ENCODE peak calls at places on chromosome 15, in eight cellular contexts. One of them, this sample, is unnamed.
A peak's percentile ranks its signal among the peaks of the same experiment; 100 is the strongest.

GRCh38 chr15:63256433-63256884 is 20.9 kb upstream of the APH1B start:
- DNase-seq in ascending aorta: no peak
- DNase-seq in right lobe of liver: no peak
- DNase-seq in AG04450: no peak
- DNase-seq in K562: peak; percentile 30
- DNase-seq in suprapubic skin: no peak
- DNase-seq in endothelial cell of umbilical vein: peak; percentile 83
- DNase-seq in BE2C: no peak
- DNase-seq in this sample: no peak

GRCh38 chr15:42084465-42085235 is 9.7 kb downstream of the PLA2G4D start:
- DNase-seq in suprapubic skin: no peak
- DNase-seq in endothelial cell of umbilical vein: peak; percentile 64
- DNase-seq in ascending aorta: no peak
- DNase-seq in BE2C: peak; percentile 72
- DNase-seq in right lobe of liver: peak; percentile 69
- DNase-seq in AG04450: peak; percentile 3
- DNase-seq in K562: peak; percentile 80
- DNase-seq in this sample: peak; percentile 39

GRCh38 chr15:23497710-23498111 is 50.7 kb upstream of the GOLGA6L2 start:
- DNase-seq in right lobe of liver: no peak
- DNase-seq in AG04450: no peak
- DNase-seq in suprapubic skin: no peak
- DNase-seq in ascending aorta: no peak
- DNase-seq in BE2C: peak; percentile 6
- DNase-seq in endothelial cell of umbilical vein: no peak
- DNase-seq in K562: peak; percentile 15
- DNase-seq in this sample: peak; percentile 1

GRCh38 chr15:66498501-66499386 is 1.2 kb upstream of the SNAPC5 start:
- DNase-seq in K562: no peak
- DNase-seq in BE2C: no peak
- DNase-seq in suprapubic skin: no peak
- DNase-seq in AG04450: no peak
- DNase-seq in ascending aorta: no peak
- DNase-seq in right lobe of liver: no peak
- DNase-seq in endothelial cell of umbilical vein: peak; percentile 54
- DNase-seq in this sample: peak; percentile 67

GRCh38 chr15:59545573-59545972 is 66.0 kb upstream of the GCNT3 start:
- DNase-seq in endothelial cell of umbilical vein: no peak
- DNase-seq in AG04450: no peak
- DNase-seq in ascending aorta: no peak
- DNase-seq in K562: no peak
- DNase-seq in BE2C: no peak
- DNase-seq in suprapubic skin: no peak
- DNase-seq in right lobe of liver: no peak
- DNase-seq in this sample: no peak

GRCh38 chr15:36177590-36178281 is 401.7 kb upstream of the CDIN1 start:
- DNase-seq in ascending aorta: no peak
- DNase-seq in suprapubic skin: no peak
- DNase-seq in AG04450: no peak
- DNase-seq in endothelial cell of umbilical vein: no peak
- DNase-seq in right lobe of liver: no peak
- DNase-seq in K562: no peak
- DNase-seq in BE2C: no peak
- DNase-seq in this sample: no peak

GRCh38 chr15:40192942-40193341 is 32.1 kb downstream of the BUB1B start:
- DNase-seq in AG04450: no peak
- DNase-seq in ascending aorta: no peak
- DNase-seq in endothelial cell of umbilical vein: peak; percentile 6
- DNase-seq in suprapubic skin: no peak
- DNase-seq in right lobe of liver: no peak
- DNase-seq in K562: no peak
- DNase-seq in BE2C: no peak
- DNase-seq in this sample: no peak

GRCh38 chr15:52790166-52790708 is at the start of gene ONECUT1:
- DNase-seq in suprapubic skin: peak; percentile 56
- DNase-seq in ascending aorta: no peak
- DNase-seq in endothelial cell of umbilical vein: peak; percentile 44
- DNase-seq in AG04450: no peak
- DNase-seq in K562: peak; percentile 88
- DNase-seq in right lobe of liver: peak; percentile 82
- DNase-seq in BE2C: peak; percentile 81
- DNase-seq in this sample: no peak

GRCh38 chr15:51970981-51971352 is 611 bp downstream of the LEO1 start:
- DNase-seq in AG04450: no peak
- DNase-seq in endothelial cell of umbilical vein: no peak
- DNase-seq in ascending aorta: no peak
- DNase-seq in K562: no peak
- DNase-seq in right lobe of liver: no peak
- DNase-seq in BE2C: no peak
- DNase-seq in suprapubic skin: no peak
- DNase-seq in this sample: no peak

GRCh38 chr15:31486906-31487695 is 160.5 kb downstream of the KLF13 start:
- DNase-seq in endothelial cell of umbilical vein: no peak
- DNase-seq in ascending aorta: no peak
- DNase-seq in BE2C: no peak
- DNase-seq in suprapubic skin: no peak
- DNase-seq in K562: no peak
- DNase-seq in right lobe of liver: no peak
- DNase-seq in AG04450: no peak
- DNase-seq in this sample: no peak

GRCh38 chr15:71362987-71363968 is 248.0 kb downstream of the THSD4 start:
- DNase-seq in ascending aorta: no peak
- DNase-seq in AG04450: no peak
- DNase-seq in BE2C: no peak
- DNase-seq in right lobe of liver: no peak
- DNase-seq in endothelial cell of umbilical vein: no peak
- DNase-seq in suprapubic skin: no peak
- DNase-seq in K562: no peak
- DNase-seq in this sample: no peak

GRCh38 chr15:77417642-77418041 is 2.3 kb downstream of the PEAK1 start:
- DNase-seq in AG04450: no peak
- DNase-seq in BE2C: no peak
- DNase-seq in endothelial cell of umbilical vein: no peak
- DNase-seq in K562: no peak
- DNase-seq in suprapubic skin: no peak
- DNase-seq in ascending aorta: no peak
- DNase-seq in right lobe of liver: no peak
- DNase-seq in this sample: no peak

GRCh38 chr15:57881361-57881760 is 174.8 kb downstream of the POLR2M start:
- DNase-seq in suprapubic skin: no peak
- DNase-seq in endothelial cell of umbilical vein: no peak
- DNase-seq in AG04450: no peak
- DNase-seq in right lobe of liver: no peak
- DNase-seq in ascending aorta: no peak
- DNase-seq in K562: no peak
- DNase-seq in BE2C: no peak
- DNase-seq in this sample: no peak

GRCh38 chr15:74041311-74041756 is 41.0 kb downstream of the GOLGA6A start:
- DNase-seq in suprapubic skin: peak; percentile 48
- DNase-seq in endothelial cell of umbilical vein: no peak
- DNase-seq in BE2C: no peak
- DNase-seq in K562: no peak
- DNase-seq in right lobe of liver: no peak
- DNase-seq in AG04450: no peak
- DNase-seq in ascending aorta: no peak
- DNase-seq in this sample: no peak

GRCh38 chr15:84886211-84886983 is 1.9 kb downstream of the SLC28A1 start:
- DNase-seq in right lobe of liver: peak; percentile 83
- DNase-seq in AG04450: no peak
- DNase-seq in suprapubic skin: no peak
- DNase-seq in K562: no peak
- DNase-seq in BE2C: no peak
- DNase-seq in ascending aorta: no peak
- DNase-seq in endothelial cell of umbilical vein: no peak
- DNase-seq in this sample: no peak

GRCh38 chr15:63010386-63010785 is 32.2 kb upstream of the TPM1 start:
- DNase-seq in ascending aorta: no peak
- DNase-seq in endothelial cell of umbilical vein: no peak
- DNase-seq in K562: no peak
- DNase-seq in BE2C: no peak
- DNase-seq in AG04450: no peak
- DNase-seq in suprapubic skin: no peak
- DNase-seq in right lobe of liver: no peak
- DNase-seq in this sample: no peak

GRCh38 chr15:78951841-78952238 is 7.0 kb upstream of the CTSH start:
- DNase-seq in ascending aorta: no peak
- DNase-seq in BE2C: no peak
- DNase-seq in AG04450: no peak
- DNase-seq in right lobe of liver: no peak
- DNase-seq in endothelial cell of umbilical vein: no peak
- DNase-seq in K562: no peak
- DNase-seq in suprapubic skin: no peak
- DNase-seq in this sample: no peak

GRCh38 chr15:51672100-51672731 is 9.1 kb upstream of the SCG3 start:
- DNase-seq in endothelial cell of umbilical vein: no peak
- DNase-seq in suprapubic skin: no peak
- DNase-seq in BE2C: no peak
- DNase-seq in K562: peak; percentile 27
- DNase-seq in right lobe of liver: no peak
- DNase-seq in ascending aorta: no peak
- DNase-seq in AG04450: no peak
- DNase-seq in this sample: no peak

GRCh38 chr15:53536479-53537120 is 222.9 kb downstream of the WDR72 start:
- DNase-seq in right lobe of liver: no peak
- DNase-seq in K562: no peak
- DNase-seq in AG04450: no peak
- DNase-seq in endothelial cell of umbilical vein: no peak
- DNase-seq in BE2C: no peak
- DNase-seq in ascending aorta: no peak
- DNase-seq in suprapubic skin: no peak
- DNase-seq in this sample: no peak

GRCh38 chr15:63473999-63474809 is 30.2 kb upstream of the USP3 start:
- DNase-seq in endothelial cell of umbilical vein: no peak
- DNase-seq in AG04450: peak; percentile 53
- DNase-seq in K562: no peak
- DNase-seq in right lobe of liver: peak; percentile 65
- DNase-seq in BE2C: peak; percentile 30
- DNase-seq in suprapubic skin: no peak
- DNase-seq in ascending aorta: no peak
- DNase-seq in this sample: no peak

GRCh38 chr15:90419738-90420487 is 31.9 kb downstream of the IQGAP1 start:
- DNase-seq in suprapubic skin: no peak
- DNase-seq in K562: no peak
- DNase-seq in BE2C: no peak
- DNase-seq in endothelial cell of umbilical vein: peak; percentile 80
- DNase-seq in AG04450: peak; percentile 59
- DNase-seq in ascending aorta: no peak
- DNase-seq in right lobe of liver: no peak
- DNase-seq in this sample: no peak

GRCh38 chr15:85743392-85744045 is 51.2 kb downstream of the KLHL25 start:
- DNase-seq in AG04450: no peak
- DNase-seq in K562: no peak
- DNase-seq in endothelial cell of umbilical vein: no peak
- DNase-seq in ascending aorta: no peak
- DNase-seq in right lobe of liver: no peak
- DNase-seq in suprapubic skin: peak; percentile 34
- DNase-seq in BE2C: no peak
- DNase-seq in this sample: no peak

GRCh38 chr15:73683624-73684536 is at the start of gene CD276:
- DNase-seq in K562: peak; percentile 89
- DNase-seq in suprapubic skin: peak; percentile 87
- DNase-seq in ascending aorta: peak; percentile 46
- DNase-seq in BE2C: peak; percentile 72
- DNase-seq in AG04450: no peak
- DNase-seq in endothelial cell of umbilical vein: peak; percentile 55
- DNase-seq in right lobe of liver: peak; percentile 92
- DNase-seq in this sample: no peak

GRCh38 chr15:50883903-50884302 is 24.6 kb upstream of the AP4E1 start:
- DNase-seq in K562: no peak
- DNase-seq in endothelial cell of umbilical vein: peak; percentile 71
- DNase-seq in AG04450: no peak
- DNase-seq in right lobe of liver: no peak
- DNase-seq in suprapubic skin: no peak
- DNase-seq in BE2C: no peak
- DNase-seq in ascending aorta: no peak
- DNase-seq in this sample: no peak

GRCh38 chr15:69784808-69785550 is 312.7 kb downstream of the TLE3 start:
- DNase-seq in endothelial cell of umbilical vein: no peak
- DNase-seq in AG04450: no peak
- DNase-seq in K562: no peak
- DNase-seq in right lobe of liver: no peak
- DNase-seq in suprapubic skin: no peak
- DNase-seq in BE2C: no peak
- DNase-seq in ascending aorta: no peak
- DNase-seq in this sample: no peak

GRCh38 chr15:40550381-40551037 is 14.3 kb downstream of the CCDC32 start:
- DNase-seq in right lobe of liver: no peak
- DNase-seq in BE2C: no peak
- DNase-seq in K562: no peak
- DNase-seq in suprapubic skin: no peak
- DNase-seq in endothelial cell of umbilical vein: no peak
- DNase-seq in ascending aorta: no peak
- DNase-seq in AG04450: no peak
- DNase-seq in this sample: no peak

GRCh38 chr15:63726491-63726890 is 107.3 kb downstream of the HERC1 start:
- DNase-seq in AG04450: no peak
- DNase-seq in endothelial cell of umbilical vein: no peak
- DNase-seq in suprapubic skin: no peak
- DNase-seq in right lobe of liver: no peak
- DNase-seq in K562: no peak
- DNase-seq in ascending aorta: no peak
- DNase-seq in BE2C: no peak
- DNase-seq in this sample: no peak

GRCh38 chr15:100114526-100114925 is 227.2 kb downstream of the ADAMTS17 start:
- DNase-seq in BE2C: no peak
- DNase-seq in ascending aorta: no peak
- DNase-seq in AG04450: no peak
- DNase-seq in endothelial cell of umbilical vein: no peak
- DNase-seq in K562: no peak
- DNase-seq in right lobe of liver: no peak
- DNase-seq in suprapubic skin: no peak
- DNase-seq in this sample: no peak
- H3K4me3 ChIP-seq in BE2C: no peak overlapping the region
- H3K4me3 ChIP-seq in ascending aorta: peak overlapping the region; percentile 56
- H3K4me3 ChIP-seq in AG04450: peak overlapping the region; percentile 38
- H3K4me3 ChIP-seq in endothelial cell of umbilical vein: no peak overlapping the region
- H3K4me3 ChIP-seq in K562: no peak overlapping the region
- H3K4me3 ChIP-seq in right lobe of liver: no peak overlapping the region
- H3K4me3 ChIP-seq in suprapubic skin: peak overlapping the region; percentile 30
- H3K4me3 ChIP-seq in this sample: no peak overlapping the region

GRCh38 chr15:100448481-100448880 is 80.3 kb downstream of the CERS3 start:
- DNase-seq in right lobe of liver: no peak
- DNase-seq in endothelial cell of umbilical vein: no peak
- DNase-seq in ascending aorta: no peak
- DNase-seq in BE2C: no peak
- DNase-seq in suprapubic skin: no peak
- DNase-seq in AG04450: no peak
- DNase-seq in K562: no peak
- DNase-seq in this sample: no peak
- H3K27me3 ChIP-seq in right lobe of liver: no peaks in the 10 kb centered on the region
- H3K27me3 ChIP-seq in endothelial cell of umbilical vein: no peaks in the 10 kb centered on the region
- H3K27me3 ChIP-seq in ascending aorta: no peaks in the 10 kb centered on the region
- H3K27me3 ChIP-seq in BE2C: no peaks in the 10 kb centered on the region
- H3K27me3 ChIP-seq in suprapubic skin: no peaks in the 10 kb centered on the region
- H3K27me3 ChIP-seq in AG04450: no peaks in the 10 kb centered on the region
- H3K27me3 ChIP-seq in K562: no peaks in the 10 kb centered on the region
- H3K27me3 ChIP-seq in this sample: no peaks in the 10 kb centered on the region

GRCh38 chr15:94206463-94207167 is 24.7 kb upstream of the MCTP2 start:
- DNase-seq in BE2C: no peak
- DNase-seq in endothelial cell of umbilical vein: no peak
- DNase-seq in right lobe of liver: no peak
- DNase-seq in K562: no peak
- DNase-seq in suprapubic skin: no peak
- DNase-seq in AG04450: peak; percentile 73
- DNase-seq in ascending aorta: no peak
- DNase-seq in this sample: no peak
- H3K4me3 ChIP-seq in BE2C: no peak overlapping the region
- H3K4me3 ChIP-seq in endothelial cell of umbilical vein: no peak overlapping the region
- H3K4me3 ChIP-seq in right lobe of liver: no peak overlapping the region
- H3K4me3 ChIP-seq in K562: no peak overlapping the region
- H3K4me3 ChIP-seq in suprapubic skin: no peak overlapping the region
- H3K4me3 ChIP-seq in AG04450: no peak overlapping the region
- H3K4me3 ChIP-seq in ascending aorta: no peak overlapping the region
- H3K4me3 ChIP-seq in this sample: no peak overlapping the region

GRCh38 chr15:101326462-101327146 is 31.6 kb upstream of the SNRPA1 start:
- DNase-seq in AG04450: no peak
- DNase-seq in right lobe of liver: peak; percentile 25
- DNase-seq in ascending aorta: no peak
- DNase-seq in suprapubic skin: no peak
- DNase-seq in BE2C: no peak
- DNase-seq in endothelial cell of umbilical vein: no peak
- DNase-seq in K562: no peak
- DNase-seq in this sample: no peak
- H3K27me3 ChIP-seq in AG04450: peaks cover 11% of the 10 kb centered on the region
- H3K27me3 ChIP-seq in right lobe of liver: no peaks in the 10 kb centered on the region
- H3K27me3 ChIP-seq in ascending aorta: no peaks in the 10 kb centered on the region
- H3K27me3 ChIP-seq in suprapubic skin: peaks cover 12% of the 10 kb centered on the region
- H3K27me3 ChIP-seq in BE2C: no peaks in the 10 kb centered on the region
- H3K27me3 ChIP-seq in endothelial cell of umbilical vein: no peaks in the 10 kb centered on the region
- H3K27me3 ChIP-seq in K562: peaks cover 15% of the 10 kb centered on the region
- H3K27me3 ChIP-seq in this sample: no peaks in the 10 kb centered on the region

This sample was measured in naive thymus-derived CD4-positive, alpha-beta T cell.